ENCODE peak calls at places on chromosomes 11 and 22, in nine cellular contexts. C is CD4-positive, alpha-beta T cell; L is endothelial cell of umbilical vein; X is stomach; Y is fibroblast of lung; G is tibial nerve; V is lung; O is lower lobe of right lung; M is MM.1S. F is an unnamed sample. For H3K9me3, the result is how much of the 10 kb centered on the place peaks cover.

GRCh38 chr11:62157603-62158002 is 32.4 kb upstream of the SCGB1D1 start:
- DNase-seq in C (no peak), L (peak), X (no peak), Y (no peak), G (no peak), V (no peak), O (no peak), M (no peak), F (no peak)

GRCh38 chr22:29700949-29701927 is 18.6 kb upstream of the CABP7 start:
- DNase-seq in C (no peak), L (peak), X (no peak), Y (no peak), G (no peak), V (peak), O (no peak), M (no peak), F (no peak)

GRCh38 chr11:18365736-18366135 is 28.6 kb upstream of the LDHA start:
- DNase-seq in C (no peak), L (no peak), X (no peak), Y (no peak), G (no peak), V (no peak), O (no peak), M (no peak), F (no peak)

GRCh38 chr11:14537134-14537599 is 17.0 kb upstream of the PSMA1 start:
- DNase-seq in C (peak), L (peak), X (no peak), Y (peak), G (peak), V (no peak), O (no peak), M (peak), F (no peak)

GRCh38 chr11:120233207-120233803 is 6.6 kb upstream of the POU2F3 start:
- DNase-seq in C (no peak), L (no peak), X (no peak), Y (no peak), G (no peak), V (no peak), O (no peak), M (no peak), F (no peak)

GRCh38 chr22:22855617-22856308 is 31.9 kb upstream of the IGLL5 start:
- DNase-seq in C (peak), L (no peak), X (no peak), Y (no peak), G (no peak), V (no peak), O (no peak), M (peak), F (no peak)

GRCh38 chr11:70399681-70400112 is 1.4 kb downstream of the CTTN start:
- DNase-seq in C (no peak), L (peak), X (peak), Y (peak), G (peak), V (peak), O (peak), M (no peak), F (no peak)

GRCh38 chr11:69437001-69437875 is 44.2 kb upstream of the LINC01488 start:
- DNase-seq in C (no peak), L (no peak), X (no peak), Y (no peak), G (no peak), V (peak), O (peak), M (no peak), F (no peak)

GRCh38 chr22:26310616-26311015 is 118.4 kb upstream of the ASPHD2 start:
- DNase-seq in C (no peak), L (no peak), X (no peak), Y (no peak), G (no peak), V (no peak), O (no peak), M (no peak), F (no peak)

GRCh38 chr22:35477911-35478582 is 62.6 kb upstream of the RASD2 start:
- DNase-seq in C (no peak), L (peak), X (no peak), Y (peak), G (peak), V (no peak), O (no peak), M (no peak), F (no peak)

GRCh38 chr22:45918455-45919370 is 58.2 kb downstream of the WNT7B start:
- DNase-seq in C (no peak), L (no peak), X (peak), Y (no peak), G (no peak), V (peak), O (peak), M (no peak), F (no peak)

GRCh38 chr22:31893460-31893859 is 50.9 kb upstream of the YWHAH start:
- DNase-seq in C (no peak), L (no peak), X (peak), Y (no peak), G (no peak), V (no peak), O (no peak), M (no peak), F (no peak)

GRCh38 chr11:92224394-92225205 is at the start of gene FAT3:
- DNase-seq in C (no peak), L (peak), X (no peak), Y (peak), G (no peak), V (no peak), O (peak), M (no peak), F (no peak)

GRCh38 chr11:69238562-69239319 is 55.2 kb upstream of the MYEOV start:
- DNase-seq in C (no peak), L (no peak), X (peak), Y (no peak), G (no peak), V (no peak), O (no peak), M (no peak), F (no peak)

GRCh38 chr11:115912484-115912945 is 408.3 kb upstream of the CADM1 start:
- DNase-seq in C (no peak), L (no peak), X (no peak), Y (no peak), G (no peak), V (no peak), O (no peak), M (peak), F (no peak)

GRCh38 chr11:107999759-108000455 is 8.8 kb upstream of the CUL5 start:
- DNase-seq in C (no peak), L (peak), X (no peak), Y (peak), G (no peak), V (no peak), O (no peak), M (peak), F (peak)

GRCh38 chr11:61349189-61349751 is 12.4 kb downstream of the CYB561A3 start:
- DNase-seq in C (no peak), L (no peak), X (no peak), Y (no peak), G (no peak), V (no peak), O (no peak), M (no peak), F (no peak)

GRCh38 chr11:65262381-65262680 is 569 bp downstream of the POLA2 start:
- DNase-seq in C (no peak), L (no peak), X (peak), Y (peak), G (peak), V (no peak), O (peak), M (no peak), F (no peak)

GRCh38 chr11:102932678-102933077 is 22.9 kb downstream of the MMP13 start:
- DNase-seq in C (no peak), L (no peak), X (no peak), Y (no peak), G (no peak), V (no peak), O (no peak), M (no peak), F (no peak)

GRCh38 chr11:113531078-113531477 is 55.9 kb upstream of the DRD2 start:
- DNase-seq in C (no peak), L (no peak), X (no peak), Y (no peak), G (no peak), V (no peak), O (no peak), M (no peak), F (no peak)

GRCh38 chr11:19574916-19575315 is 137.7 kb upstream of the NAV2 start:
- DNase-seq in C (no peak), L (no peak), X (no peak), Y (no peak), G (no peak), V (no peak), O (no peak), M (no peak), F (no peak)

GRCh38 chr11:122763108-122763507 is 75.2 kb upstream of the CRTAM start:
- DNase-seq in C (no peak), L (no peak), X (no peak), Y (no peak), G (no peak), V (no peak), O (no peak), M (no peak), F (no peak)

GRCh38 chr22:25419247-25420113 is 145.0 kb upstream of the GRK3 start:
- DNase-seq in C (no peak), L (peak), X (no peak), Y (peak), G (peak), V (peak), O (peak), M (no peak), F (no peak)

GRCh38 chr22:27997538-27997937 is 78.5 kb upstream of the PITPNB start:
- DNase-seq in C (no peak), L (no peak), X (no peak), Y (no peak), G (no peak), V (no peak), O (peak), M (no peak), F (no peak)

GRCh38 chr11:74929431-74930363 is 19.2 kb downstream of the XRRA1 start:
- DNase-seq in C (peak), L (peak), X (peak), Y (peak), G (peak), V (peak), O (peak), M (peak), F (peak)

GRCh38 chr11:74839971-74840370 is 91.3 kb downstream of the RNF169 start:
- DNase-seq in C (no peak), L (peak), X (no peak), Y (no peak), G (no peak), V (no peak), O (no peak), M (no peak), F (no peak)

GRCh38 chr11:1230456-1231395 is 7.9 kb downstream of the MUC5B start:
- DNase-seq in C (no peak), L (no peak), X (no peak), Y (no peak), G (no peak), V (no peak), O (peak), M (no peak), F (no peak)
- H3K9me3 ChIP-seq in C (under half), L (under half), X (under half), Y (under half), G (under half), V (under half), O (under half), M (under half), F (under half)

DNA sequence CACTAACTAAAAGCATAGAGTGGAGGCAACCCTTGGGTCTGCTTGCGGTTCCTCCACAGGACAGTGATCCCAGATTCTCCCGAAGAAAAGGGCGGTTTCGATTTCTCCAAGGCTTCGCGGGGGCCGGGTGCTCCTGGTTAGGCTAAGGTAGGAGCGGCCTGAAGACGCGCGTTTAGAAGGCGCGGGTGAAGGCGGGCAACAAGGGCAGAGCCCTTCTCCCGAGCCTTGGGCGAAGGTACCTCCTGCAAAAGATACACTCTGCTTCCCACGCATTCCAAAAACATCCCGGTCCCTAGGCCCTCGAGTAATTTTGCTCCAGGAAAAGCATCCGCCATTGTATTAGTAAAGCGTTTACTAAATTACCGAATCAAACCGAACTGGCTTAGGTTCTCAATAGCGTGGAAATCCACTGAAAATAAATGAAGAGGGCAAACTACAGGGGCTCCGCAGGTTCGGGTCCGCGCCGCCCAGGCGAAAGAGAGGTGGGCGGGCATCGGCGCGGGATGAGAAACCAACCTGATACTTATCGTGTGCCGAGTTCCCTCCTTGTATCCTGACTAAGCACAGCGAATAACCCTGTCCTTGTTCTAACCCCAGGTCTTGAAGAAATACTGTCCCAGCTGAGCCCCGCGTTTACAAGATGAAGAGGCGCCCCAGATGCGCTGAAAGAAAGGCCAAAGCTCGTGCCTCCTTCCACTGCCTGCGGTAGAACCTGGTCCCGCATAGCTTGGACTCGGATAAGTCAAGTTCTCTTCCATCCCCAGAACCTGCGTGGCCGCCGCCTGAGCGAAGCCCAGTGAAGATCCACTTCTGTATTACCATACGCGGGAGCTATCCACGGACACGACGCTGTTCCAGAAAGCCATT is 1.9 kb downstream of the WT1 start:
- DNase-seq in C (no peak), L (no peak), X (no peak), Y (no peak), G (no peak), V (no peak), O (no peak), M (no peak), F (no peak)
- H3K9me3 ChIP-seq in C (under half), L (under half), X (under half), Y (under half), G (under half), V (under half), O (under half), M (under half), F (under half)

GRCh38 chr22:49327411-49327810 is 500.3 kb downstream of the BRD1 start:
- DNase-seq in C (no peak), L (no peak), X (peak), Y (no peak), G (no peak), V (no peak), O (peak), M (no peak), F (no peak)

GRCh38 chr22:49326558-49326957 is 501.1 kb downstream of the BRD1 start:
- DNase-seq in C (no peak), L (no peak), X (peak), Y (no peak), G (no peak), V (no peak), O (peak), M (no peak), F (no peak)

GRCh38 chr22:49328630-49329405 is 498.9 kb downstream of the BRD1 start:
- DNase-seq in C (no peak), L (no peak), X (peak), Y (no peak), G (no peak), V (peak), O (no peak), M (no peak), F (no peak)

GRCh38 chr22:49329636-49330035 is 498.0 kb downstream of the BRD1 start:
- DNase-seq in C (no peak), L (no peak), X (peak), Y (no peak), G (no peak), V (peak), O (peak), M (no peak), F (no peak)

DNA sequence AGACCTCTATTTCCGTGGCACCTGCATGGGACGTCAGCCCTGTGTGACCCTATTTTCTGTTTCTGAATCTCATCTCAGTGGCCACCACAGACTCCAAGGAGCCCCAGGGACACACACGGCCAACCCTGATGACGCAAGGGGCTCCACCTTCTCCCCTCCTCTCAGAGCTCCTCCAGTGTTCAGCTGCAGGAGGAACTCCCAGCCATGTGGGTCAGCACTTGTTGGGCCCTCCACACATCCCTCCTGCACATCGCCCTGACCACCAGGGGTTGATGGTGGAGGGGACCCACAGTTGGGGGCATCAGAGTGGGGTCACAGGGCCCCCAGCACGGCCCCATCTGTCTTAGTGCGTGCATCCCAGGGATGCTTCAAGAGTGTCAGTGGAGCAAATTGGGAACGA is 499.6 kb downstream of the BRD1 start:
- DNase-seq in C (no peak), L (no peak), X (peak), Y (no peak), G (no peak), V (no peak), O (peak), M (no peak), F (no peak)
- H3K9me3 ChIP-seq in C (under half), L (under half), X (under half), Y (under half), G (under half), V (under half), O (under half), M (under half), F (under half)

GRCh38 chr11:40602866-40603578 is 856.4 kb downstream of the LRRC4C start:
- DNase-seq in C (no peak), L (no peak), X (no peak), Y (no peak), G (no peak), V (peak), O (no peak), M (no peak), F (no peak)

GRCh38 chr11:40606800-40607199 is 852.7 kb downstream of the LRRC4C start:
- DNase-seq in C (no peak), L (no peak), X (no peak), Y (no peak), G (no peak), V (no peak), O (no peak), M (no peak), F (no peak)
- H3K9me3 ChIP-seq in C (under half), L (under half), X (under half), Y (under half), G (under half), V (under half), O (under half), M (under half), F (under half)

DNA sequence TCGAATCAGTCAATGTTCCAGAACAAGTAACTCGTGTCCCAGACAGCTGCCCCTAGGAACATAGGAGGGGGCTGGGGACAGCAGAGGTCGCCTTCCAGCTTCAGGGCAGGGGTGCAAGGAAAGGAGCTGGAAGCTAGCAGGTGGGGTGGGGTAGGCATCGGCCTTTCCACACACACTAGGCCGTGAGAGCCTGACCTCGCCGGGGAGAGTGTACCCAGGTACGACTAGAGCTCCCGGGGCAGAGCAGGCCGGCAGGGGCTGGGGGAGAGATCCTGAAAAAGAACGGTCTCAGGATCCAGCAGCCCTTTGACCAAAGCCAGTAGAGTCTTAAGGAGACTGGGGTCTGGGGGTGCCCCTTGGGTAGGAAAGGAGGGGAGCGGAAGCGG is 1127.5 kb downstream of the BRD1 start:
- DNase-seq in C (no peak), L (no peak), X (no peak), Y (no peak), G (no peak), V (no peak), O (peak), M (no peak), F (no peak)
- H3K9me3 ChIP-seq in C (under half), L (under half), X (under half), Y (under half), G (under half), V (under half), O (under half), M (under half), F (under half)

GRCh38 chr11:15845261-15845660 is 511.1 kb downstream of the SOX6 start:
- DNase-seq in C (no peak), L (no peak), X (no peak), Y (no peak), G (no peak), V (no peak), O (no peak), M (no peak), F (no peak)
- H3K9me3 ChIP-seq in C (under half), L (under half), X (under half), Y (under half), G (under half), V (under half), O (under half), M (under half), F (under half)

GRCh38 chr22:48699531-48699930 is 1128.1 kb downstream of the BRD1 start:
- DNase-seq in C (no peak), L (no peak), X (no peak), Y (no peak), G (no peak), V (no peak), O (no peak), M (no peak), F (no peak)
- H3K9me3 ChIP-seq in C (under half), L (under half), X (under half), Y (under half), G (under half), V (under half), O (under half), M (under half), F (under half)

GRCh38 chr11:55719608-55720160 is 53.6 kb upstream of the OR5D13 start:
- DNase-seq in C (no peak), L (no peak), X (no peak), Y (no peak), G (no peak), V (no peak), O (no peak), M (no peak), F (no peak)
- H3K9me3 ChIP-seq in C (under half), L (under half), X (under half), Y (under half), G (under half), V (under half), O (under half), M (under half), F (under half)

GRCh38 chr22:47437110-47437509 is 674.7 kb downstream of the TBC1D22A start:
- DNase-seq in C (no peak), L (no peak), X (no peak), Y (no peak), G (no peak), V (no peak), O (no peak), M (no peak), F (no peak)
- H3K9me3 ChIP-seq in C (under half), L (under half), X (under half), Y (under half), G (under half), V (under half), O (under half), M (under half), F (under half)

DNA sequence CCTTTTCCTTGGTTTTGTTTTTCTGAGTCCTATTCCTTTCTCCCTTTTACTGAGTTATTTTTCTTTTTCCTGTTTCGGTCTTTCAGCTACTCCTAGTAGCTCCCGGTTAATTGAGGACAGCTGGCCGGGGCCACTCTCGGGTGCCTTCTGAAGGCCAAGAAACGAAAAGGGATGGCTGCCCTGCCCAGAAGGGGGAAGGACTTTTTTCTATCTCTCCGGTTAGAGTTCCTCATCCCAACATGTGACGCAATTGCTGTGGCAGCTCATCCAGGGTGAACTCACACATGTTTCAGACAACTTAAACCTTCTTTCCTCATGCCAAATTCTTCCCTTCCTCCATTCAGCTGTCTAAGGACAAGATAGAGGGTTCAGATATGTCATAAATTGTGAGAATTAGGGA is 83.6 kb downstream of the PIWIL4 start:
- DNase-seq in C (no peak), L (no peak), X (no peak), Y (peak), G (peak), V (no peak), O (peak), M (no peak), F (no peak)
- H3K9me3 ChIP-seq in C (under half), L (under half), X (under half), Y (under half), G (under half), V (under half), O (under half), M (under half), F (under half)